ENCODE peak calls at places on chromosomes 13 and 19, in eight cellular contexts. One of them, this sample, is unnamed. For H3K4me1, the result is how much of the 10 kb centered on the place peaks cover.

GRCh38 chr19:41376241-41376997 is at the start of gene TMEM91:
- DNase-seq in tibial nerve: peak
- DNase-seq in upper lobe of right lung: peak
- DNase-seq in aorta: peak
- DNase-seq in CD8-positive, alpha-beta memory T cell: no peak
- DNase-seq in fibroblast of lung: peak
- DNase-seq in mesendoderm: peak
- DNase-seq in A549: no peak
- DNase-seq in this sample: peak

GRCh38 chr13:80444240-80445015 is 103.5 kb upstream of the SPRY2 start:
- DNase-seq in tibial nerve: no peak
- DNase-seq in upper lobe of right lung: no peak
- DNase-seq in aorta: no peak
- DNase-seq in CD8-positive, alpha-beta memory T cell: no peak
- DNase-seq in fibroblast of lung: no peak
- DNase-seq in mesendoderm: no peak
- DNase-seq in A549: no peak
- DNase-seq in this sample: no peak

GRCh38 chr13:44311011-44311481 is 62.6 kb upstream of the SERP2 start:
- DNase-seq in tibial nerve: no peak
- DNase-seq in upper lobe of right lung: peak
- DNase-seq in aorta: no peak
- DNase-seq in CD8-positive, alpha-beta memory T cell: no peak
- DNase-seq in fibroblast of lung: peak
- DNase-seq in mesendoderm: no peak
- DNase-seq in A549: no peak
- DNase-seq in this sample: peak

GRCh38 chr19:2166741-2167738 is 3.3 kb downstream of the DOT1L start:
- DNase-seq in tibial nerve: peak
- DNase-seq in upper lobe of right lung: peak
- DNase-seq in aorta: peak
- DNase-seq in CD8-positive, alpha-beta memory T cell: no peak
- DNase-seq in fibroblast of lung: peak
- DNase-seq in mesendoderm: no peak
- DNase-seq in A549: no peak
- DNase-seq in this sample: peak

GRCh38 chr19:56096665-56097064 is 24.4 kb downstream of the ZNF787 start:
- DNase-seq in tibial nerve: no peak
- DNase-seq in upper lobe of right lung: no peak
- DNase-seq in aorta: no peak
- DNase-seq in CD8-positive, alpha-beta memory T cell: no peak
- DNase-seq in fibroblast of lung: no peak
- DNase-seq in mesendoderm: no peak
- DNase-seq in A549: no peak
- DNase-seq in this sample: no peak

GRCh38 chr13:68676513-68677115 is 1431.0 kb upstream of the ATXN8OS start:
- DNase-seq in tibial nerve: no peak
- DNase-seq in upper lobe of right lung: no peak
- DNase-seq in aorta: no peak
- DNase-seq in CD8-positive, alpha-beta memory T cell: no peak
- DNase-seq in fibroblast of lung: no peak
- DNase-seq in mesendoderm: no peak
- DNase-seq in A549: no peak
- DNase-seq in this sample: no peak

GRCh38 chr19:10260141-10260584 is 8.1 kb downstream of the MRPL4 start:
- DNase-seq in tibial nerve: no peak
- DNase-seq in upper lobe of right lung: peak
- DNase-seq in aorta: no peak
- DNase-seq in CD8-positive, alpha-beta memory T cell: no peak
- DNase-seq in fibroblast of lung: no peak
- DNase-seq in mesendoderm: no peak
- DNase-seq in A549: no peak
- DNase-seq in this sample: no peak

GRCh38 chr19:46728693-46729339 is 11.9 kb upstream of the PRKD2 start:
- DNase-seq in tibial nerve: no peak
- DNase-seq in upper lobe of right lung: peak
- DNase-seq in aorta: peak
- DNase-seq in CD8-positive, alpha-beta memory T cell: peak
- DNase-seq in fibroblast of lung: peak
- DNase-seq in mesendoderm: peak
- DNase-seq in A549: peak
- DNase-seq in this sample: peak

GRCh38 chr19:58579473-58580142 is 6.5 kb upstream of the MZF1 start:
- DNase-seq in tibial nerve: no peak
- DNase-seq in upper lobe of right lung: peak
- DNase-seq in aorta: peak
- DNase-seq in CD8-positive, alpha-beta memory T cell: no peak
- DNase-seq in fibroblast of lung: no peak
- DNase-seq in mesendoderm: no peak
- DNase-seq in A549: no peak
- DNase-seq in this sample: no peak

GRCh38 chr19:46579286-46579944 is 21.7 kb upstream of the CALM3 start:
- DNase-seq in tibial nerve: no peak
- DNase-seq in upper lobe of right lung: no peak
- DNase-seq in aorta: no peak
- DNase-seq in CD8-positive, alpha-beta memory T cell: peak
- DNase-seq in fibroblast of lung: no peak
- DNase-seq in mesendoderm: peak
- DNase-seq in A549: peak
- DNase-seq in this sample: no peak

GRCh38 chr19:12647490-12648071 is 19.0 kb downstream of the MAN2B1 start:
- DNase-seq in tibial nerve: no peak
- DNase-seq in upper lobe of right lung: peak
- DNase-seq in aorta: peak
- DNase-seq in CD8-positive, alpha-beta memory T cell: no peak
- DNase-seq in fibroblast of lung: peak
- DNase-seq in mesendoderm: peak
- DNase-seq in A549: no peak
- DNase-seq in this sample: peak

GRCh38 chr19:37926711-37927110 is 19.7 kb downstream of the SIPA1L3 start:
- DNase-seq in tibial nerve: no peak
- DNase-seq in upper lobe of right lung: no peak
- DNase-seq in aorta: no peak
- DNase-seq in CD8-positive, alpha-beta memory T cell: no peak
- DNase-seq in fibroblast of lung: no peak
- DNase-seq in mesendoderm: no peak
- DNase-seq in A549: no peak
- DNase-seq in this sample: no peak

GRCh38 chr19:33373701-33374405 is at the start of gene CEBPG:
- DNase-seq in tibial nerve: no peak
- DNase-seq in upper lobe of right lung: peak
- DNase-seq in aorta: peak
- DNase-seq in CD8-positive, alpha-beta memory T cell: peak
- DNase-seq in fibroblast of lung: peak
- DNase-seq in mesendoderm: no peak
- DNase-seq in A549: peak
- DNase-seq in this sample: peak

GRCh38 chr13:27751953-27752352 is 40.3 kb upstream of the GSX1 start:
- DNase-seq in tibial nerve: no peak
- DNase-seq in upper lobe of right lung: no peak
- DNase-seq in aorta: no peak
- DNase-seq in CD8-positive, alpha-beta memory T cell: no peak
- DNase-seq in fibroblast of lung: no peak
- DNase-seq in mesendoderm: no peak
- DNase-seq in A549: no peak
- DNase-seq in this sample: no peak

GRCh38 chr19:7415163-7415856 is 66.6 kb downstream of the ARHGEF18 start:
- DNase-seq in tibial nerve: no peak
- DNase-seq in upper lobe of right lung: peak
- DNase-seq in aorta: peak
- DNase-seq in CD8-positive, alpha-beta memory T cell: no peak
- DNase-seq in fibroblast of lung: peak
- DNase-seq in mesendoderm: no peak
- DNase-seq in A549: no peak
- DNase-seq in this sample: no peak

GRCh38 chr13:48233097-48233885 is at the start of gene ITM2B:
- DNase-seq in tibial nerve: peak
- DNase-seq in upper lobe of right lung: peak
- DNase-seq in aorta: peak
- DNase-seq in CD8-positive, alpha-beta memory T cell: peak
- DNase-seq in fibroblast of lung: peak
- DNase-seq in mesendoderm: peak
- DNase-seq in A549: peak
- DNase-seq in this sample: peak

GRCh38 chr13:48235100-48235813 is 2.3 kb downstream of the ITM2B start:
- DNase-seq in tibial nerve: no peak
- DNase-seq in upper lobe of right lung: no peak
- DNase-seq in aorta: no peak
- DNase-seq in CD8-positive, alpha-beta memory T cell: no peak
- DNase-seq in fibroblast of lung: peak
- DNase-seq in mesendoderm: peak
- DNase-seq in A549: no peak
- DNase-seq in this sample: peak

GRCh38 chr13:48235814-48236135 is 2.8 kb downstream of the ITM2B start:
- DNase-seq in tibial nerve: no peak
- DNase-seq in upper lobe of right lung: no peak
- DNase-seq in aorta: no peak
- DNase-seq in CD8-positive, alpha-beta memory T cell: no peak
- DNase-seq in fibroblast of lung: no peak
- DNase-seq in mesendoderm: no peak
- DNase-seq in A549: no peak
- DNase-seq in this sample: no peak

GRCh38 chr13:48233886-48234488 is 981 bp downstream of the ITM2B start:
- DNase-seq in tibial nerve: no peak
- DNase-seq in upper lobe of right lung: no peak
- DNase-seq in aorta: no peak
- DNase-seq in CD8-positive, alpha-beta memory T cell: no peak
- DNase-seq in fibroblast of lung: peak
- DNase-seq in mesendoderm: peak
- DNase-seq in A549: no peak
- DNase-seq in this sample: peak

GRCh38 chr13:48234652-48235099 is 1.7 kb downstream of the ITM2B start:
- DNase-seq in tibial nerve: no peak
- DNase-seq in upper lobe of right lung: no peak
- DNase-seq in aorta: no peak
- DNase-seq in CD8-positive, alpha-beta memory T cell: no peak
- DNase-seq in fibroblast of lung: no peak
- DNase-seq in mesendoderm: peak
- DNase-seq in A549: no peak
- DNase-seq in this sample: no peak
- H3K4me1 ChIP-seq in tibial nerve: under half
- H3K4me1 ChIP-seq in upper lobe of right lung: under half
- H3K4me1 ChIP-seq in aorta: under half
- H3K4me1 ChIP-seq in CD8-positive, alpha-beta memory T cell: half or more
- H3K4me1 ChIP-seq in fibroblast of lung: under half
- H3K4me1 ChIP-seq in mesendoderm: under half
- H3K4me1 ChIP-seq in A549: under half
- H3K4me1 ChIP-seq in this sample: under half

DNA sequence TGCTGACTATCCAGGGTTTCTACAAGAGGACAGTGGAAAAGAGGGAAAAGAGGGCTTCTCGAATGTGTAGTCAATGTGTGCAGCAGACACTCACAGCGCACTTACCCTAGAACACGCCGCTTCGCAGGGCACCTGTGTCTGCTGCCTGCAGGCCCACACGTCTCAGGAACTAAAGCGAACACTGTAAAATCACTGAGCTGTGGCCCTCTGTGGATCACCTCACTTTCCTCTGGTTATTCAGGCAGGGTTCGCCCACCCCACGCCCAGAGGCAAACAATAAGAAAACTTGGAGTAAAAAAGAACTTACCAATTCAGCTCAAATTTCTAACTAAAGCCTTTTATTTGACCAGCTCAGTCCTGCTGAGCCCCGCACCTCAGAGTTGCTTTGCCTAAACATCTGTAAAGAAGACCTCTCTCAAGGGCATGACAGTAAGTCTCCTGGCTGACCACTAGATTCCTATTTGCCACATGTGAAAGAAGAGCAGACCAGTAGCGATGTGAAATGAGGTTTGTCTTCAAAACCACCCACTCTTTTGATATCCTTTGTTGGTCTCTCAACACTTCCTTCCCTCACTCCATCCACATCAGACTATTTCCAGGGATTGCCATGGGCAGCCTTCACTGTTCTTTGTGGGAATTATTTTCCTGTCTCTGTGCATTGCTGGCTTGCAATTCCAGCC is 19.3 kb upstream of the DOCK9 start:
- DNase-seq in tibial nerve: no peak
- DNase-seq in upper lobe of right lung: no peak
- DNase-seq in aorta: no peak
- DNase-seq in CD8-positive, alpha-beta memory T cell: no peak
- DNase-seq in fibroblast of lung: no peak
- DNase-seq in mesendoderm: no peak
- DNase-seq in A549: no peak
- DNase-seq in this sample: no peak
- H3K4me1 ChIP-seq in tibial nerve: under half
- H3K4me1 ChIP-seq in upper lobe of right lung: under half
- H3K4me1 ChIP-seq in aorta: under half
- H3K4me1 ChIP-seq in CD8-positive, alpha-beta memory T cell: half or more
- H3K4me1 ChIP-seq in fibroblast of lung: under half
- H3K4me1 ChIP-seq in mesendoderm: under half
- H3K4me1 ChIP-seq in A549: under half
- H3K4me1 ChIP-seq in this sample: under half

DNA sequence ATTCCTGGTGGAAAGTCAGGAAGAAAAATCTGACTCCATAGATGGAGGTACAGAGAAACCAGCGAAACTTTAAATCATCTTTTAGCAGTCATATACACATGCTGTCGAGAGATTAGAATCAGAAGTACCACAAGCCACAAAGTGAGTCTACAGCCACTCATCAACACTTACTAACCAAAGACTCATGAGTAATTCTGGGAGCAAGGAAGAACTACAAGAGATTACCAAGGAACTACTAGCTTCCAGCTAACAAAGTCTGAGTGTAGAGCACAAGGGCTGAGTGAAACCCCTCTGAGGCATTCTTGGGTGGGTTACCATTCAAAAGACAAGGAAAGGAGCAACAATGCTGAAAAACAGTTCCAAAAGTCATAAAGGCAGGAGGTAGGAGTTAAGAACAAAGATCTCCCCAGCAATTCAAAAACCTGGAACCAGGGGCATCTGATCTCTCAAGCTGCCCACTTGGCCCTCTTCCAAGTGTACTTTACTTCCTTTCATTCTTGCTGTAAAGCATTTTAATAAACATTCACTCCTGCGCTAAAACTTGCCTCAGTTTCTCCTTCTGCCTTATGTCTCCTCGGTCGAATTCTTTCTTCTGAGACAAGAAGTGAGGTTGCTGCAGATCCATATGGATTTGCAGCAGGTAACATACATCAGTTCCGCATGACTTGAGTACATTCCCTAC is 13.0 kb downstream of the RBM26 start:
- DNase-seq in tibial nerve: no peak
- DNase-seq in upper lobe of right lung: no peak
- DNase-seq in aorta: no peak
- DNase-seq in CD8-positive, alpha-beta memory T cell: no peak
- DNase-seq in fibroblast of lung: peak
- DNase-seq in mesendoderm: no peak
- DNase-seq in A549: no peak
- DNase-seq in this sample: no peak
- H3K4me1 ChIP-seq in tibial nerve: under half
- H3K4me1 ChIP-seq in upper lobe of right lung: under half
- H3K4me1 ChIP-seq in aorta: under half
- H3K4me1 ChIP-seq in CD8-positive, alpha-beta memory T cell: half or more
- H3K4me1 ChIP-seq in fibroblast of lung: under half
- H3K4me1 ChIP-seq in mesendoderm: under half
- H3K4me1 ChIP-seq in A549: under half
- H3K4me1 ChIP-seq in this sample: under half

DNA sequence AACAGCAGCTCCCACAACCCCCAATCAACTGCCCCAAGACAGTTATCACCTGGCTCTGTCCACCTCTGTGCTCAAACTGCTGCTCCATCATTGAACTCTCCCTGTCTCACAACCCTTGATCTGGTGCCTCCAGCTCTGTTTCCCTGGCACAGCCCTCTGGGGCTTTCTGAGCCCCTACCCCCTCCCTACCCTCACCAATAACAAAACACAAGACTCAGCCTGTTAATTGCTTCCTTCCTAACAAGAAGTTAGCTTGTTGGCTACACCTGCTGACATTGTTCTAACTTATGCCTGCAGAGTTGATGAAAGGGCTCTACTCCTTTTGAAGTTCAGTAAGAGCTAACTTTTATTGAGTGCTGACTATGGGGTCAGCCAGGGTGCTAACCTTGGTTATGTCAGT is 99.4 kb upstream of the FNDC3A start:
- DNase-seq in tibial nerve: no peak
- DNase-seq in upper lobe of right lung: no peak
- DNase-seq in aorta: no peak
- DNase-seq in CD8-positive, alpha-beta memory T cell: no peak
- DNase-seq in fibroblast of lung: no peak
- DNase-seq in mesendoderm: no peak
- DNase-seq in A549: no peak
- DNase-seq in this sample: no peak
- H3K4me1 ChIP-seq in tibial nerve: under half
- H3K4me1 ChIP-seq in upper lobe of right lung: under half
- H3K4me1 ChIP-seq in aorta: under half
- H3K4me1 ChIP-seq in CD8-positive, alpha-beta memory T cell: under half
- H3K4me1 ChIP-seq in fibroblast of lung: under half
- H3K4me1 ChIP-seq in mesendoderm: under half
- H3K4me1 ChIP-seq in A549: under half
- H3K4me1 ChIP-seq in this sample: under half

This sample was measured in sigmoid colon.